ENCODE peak calls at places on chromosomes 12 and 14, in nine cellular contexts. Q, G, P, S, J, H, U, N and B are unnamed samples.

GRCh38 chr14:22489247-22489551 is 99.8 kb downstream of the DAD1 start:
- DNase-seq in S (no peak), G (no peak), N (no peak), Q (no peak), U (no peak), J (no peak), P (no peak), H (no peak), B (no peak)

GRCh38 chr12:6631549-6631961 is 4.2 kb downstream of the LPAR5 start:
- DNase-seq in S (peak; percentile 43), N (peak; percentile 51), J (no peak), U (no peak), P (no peak), H (no peak), G (no peak), Q (no peak), B (no peak)

GRCh38 chr12:49198431-49199155 is 9.7 kb upstream of the TUBA1A start:
- DNase-seq in J (no peak), G (no peak), S (no peak), N (no peak), Q (no peak), U (no peak), H (peak; percentile 97), P (no peak), B (no peak)

GRCh38 chr12:32024884-32025599 is 65.8 kb downstream of the RESF1 start:
- DNase-seq in P (no peak), S (no peak), J (no peak), H (peak; percentile 11), U (no peak), Q (no peak), N (no peak), G (no peak), B (no peak)

GRCh38 chr14:59897757-59898383 is 22.1 kb upstream of the LRRC9 start:
- DNase-seq in U (no peak), P (no peak), S (no peak), G (no peak), H (peak; percentile 6), J (no peak), Q (no peak), N (no peak), B (peak; percentile 14)

GRCh38 chr14:32129124-32129523 is 52.0 kb downstream of the ARHGAP5 start:
- DNase-seq in U (no peak), G (no peak), J (no peak), P (no peak), H (peak; percentile 87), Q (no peak), S (no peak), N (no peak), B (no peak)

GRCh38 chr14:70143306-70143705 is 45.4 kb downstream of the SLC8A3 start:
- DNase-seq in N (no peak), U (no peak), H (no peak), P (no peak), S (no peak), Q (no peak), G (no peak), J (no peak), B (no peak)

GRCh38 chr12:106288510-106289195 is 13.9 kb upstream of the TCP11L2 start:
- DNase-seq in G (no peak), S (peak; percentile 66), J (no peak), H (peak; percentile 96), N (peak; percentile 38), P (no peak), U (no peak), Q (no peak), B (no peak)

GRCh38 chr12:18421840-18422239 is 160.5 kb downstream of the PIK3C2G start:
- DNase-seq in G (no peak), J (no peak), P (no peak), Q (no peak), N (no peak), H (peak; percentile 59), S (no peak), U (no peak), B (no peak)

GRCh38 chr14:89351364-89351957 is 65.6 kb downstream of the FOXN3 start:
- DNase-seq in S (peak; percentile 37), J (no peak), G (peak; percentile 50), Q (peak; percentile 57), U (no peak), P (no peak), H (peak; percentile 47), N (peak; percentile 44), B (peak; percentile 61)

GRCh38 chr12:104952816-104953215 is 5.3 kb downstream of the SLC41A2 start:
- DNase-seq in H (no peak), J (no peak), P (no peak), G (no peak), U (no peak), S (no peak), N (no peak), Q (no peak), B (no peak)

GRCh38 chr14:20973501-20973900 is 16.3 kb upstream of the METTL17 start:
- DNase-seq in N (no peak), Q (no peak), H (no peak), P (no peak), S (no peak), J (no peak), G (no peak), U (no peak), B (no peak)

GRCh38 chr12:123928897-123929296 is 43.7 kb downstream of the CCDC92 start:
- DNase-seq in H (no peak), G (no peak), U (no peak), J (no peak), Q (no peak), S (no peak), N (no peak), P (no peak), B (no peak)

GRCh38 chr12:112149596-112149995 is 24.2 kb downstream of the TRAFD1 start:
- DNase-seq in J (no peak), U (no peak), N (no peak), Q (no peak), G (no peak), P (no peak), S (no peak), H (no peak), B (peak; percentile 13)

GRCh38 chr12:131511391-131511802 is 199.5 kb upstream of the SFSWAP start:
- DNase-seq in Q (peak; percentile 85), G (no peak), S (peak; percentile 75), H (peak; percentile 24), U (peak; percentile 17), J (peak; percentile 39), P (no peak), N (peak; percentile 67), B (peak; percentile 88)

GRCh38 chr12:100959481-100959880 is 164.9 kb downstream of the ANO4 start:
- DNase-seq in H (peak; percentile 89), U (no peak), Q (no peak), P (no peak), N (no peak), S (no peak), J (no peak), G (no peak), B (no peak)

GRCh38 chr14:58839233-58839632 is 201.5 kb downstream of the DACT1 start:
- DNase-seq in P (no peak), S (no peak), J (no peak), N (no peak), Q (no peak), U (no peak), G (no peak), H (no peak), B (no peak)

GRCh38 chr14:68137704-68138619 is 318.4 kb downstream of the RAD51B start:
- DNase-seq in P (no peak), S (peak; percentile 21), J (no peak), G (peak; percentile 100), N (no peak), Q (peak; percentile 6), H (peak; percentile 99), U (no peak), B (no peak)

GRCh38 chr12:81627336-81628189 is 131.6 kb downstream of the PPFIA2 start:
- DNase-seq in J (no peak), N (no peak), H (peak; percentile 51), P (no peak), S (no peak), G (peak; percentile 72), U (no peak), Q (peak; percentile 7), B (no peak)